ENCODE peak calls at places on chromosomes 16 and 17, in eight cellular contexts. X is tibial artery, S is cardiac muscle cell, O is RWPE2, L is SK-N-SH, D is vagina, Z is psoas muscle, Y is right atrium auricular region. A is an unnamed sample.

GRCh38 chr17:28878981-28879380 is 18.6 kb downstream of the FLOT2 start:
- DNase-seq in X (no peak), S (peak; percentile 52), O (no peak), L (peak; percentile 52), D (peak; percentile 82), Z (no peak), Y (no peak), A (no peak)

GRCh38 chr16:67530013-67530939 is 1.6 kb downstream of the RIPOR1 start:
- DNase-seq in X (peak; percentile 94), S (peak; percentile 85), O (no peak), L (peak; percentile 89), D (no peak), Z (peak; percentile 87), Y (peak; percentile 88), A (peak; percentile 92)

GRCh38 chr16:726438-727290 is at the start of the genes CCDC78 and HAGHL:
- DNase-seq in X (no peak), S (peak; percentile 56), O (no peak), L (peak; percentile 94), D (no peak), Z (no peak), Y (no peak), A (peak; percentile 88)

GRCh38 chr17:21278304-21279197 is 6.0 kb upstream of the MAP2K3 start:
- DNase-seq in X (peak; percentile 67), S (peak; percentile 74), O (no peak), L (no peak), D (no peak), Z (peak; percentile 81), Y (no peak), A (peak; percentile 61)

GRCh38 chr17:27402943-27403342 is 53.3 kb upstream of the KSR1 start:
- DNase-seq in X (no peak), S (no peak), O (no peak), L (no peak), D (no peak), Z (no peak), Y (no peak), A (no peak)

GRCh38 chr16:64542152-64542551 is 579.7 kb downstream of the CDH11 start:
- DNase-seq in X (no peak), S (no peak), O (no peak), L (no peak), D (no peak), Z (no peak), Y (no peak), A (no peak)

GRCh38 chr17:1590031-1590746 is 27.6 kb upstream of the PITPNA start:
- DNase-seq in X (peak; percentile 94), S (peak; percentile 83), O (no peak), L (no peak), D (no peak), Z (peak; percentile 95), Y (peak; percentile 95), A (peak; percentile 89)

GRCh38 chr17:27958708-27959381 is 65.7 kb upstream of the LYRM9 start:
- DNase-seq in X (no peak), S (no peak), O (no peak), L (no peak), D (no peak), Z (no peak), Y (no peak), A (no peak)

GRCh38 chr16:78768723-78769122 is 669.3 kb downstream of the WWOX start:
- DNase-seq in X (no peak), S (no peak), O (no peak), L (no peak), D (no peak), Z (no peak), Y (no peak), A (no peak)

GRCh38 chr17:51356084-51356410 is 95.7 kb downstream of the UTP18 start:
- DNase-seq in X (no peak), S (no peak), O (no peak), L (peak; percentile 39), D (no peak), Z (no peak), Y (no peak), A (no peak)

GRCh38 chr17:59558953-59559352 is 6.5 kb upstream of the DHX40 start:
- DNase-seq in X (no peak), S (peak; percentile 40), O (no peak), L (peak; percentile 42), D (no peak), Z (no peak), Y (no peak), A (no peak)

GRCh38 chr17:75695141-75695829 is 26.0 kb upstream of the ITGB4 start:
- DNase-seq in X (no peak), S (no peak), O (no peak), L (no peak), D (no peak), Z (no peak), Y (no peak), A (no peak)

GRCh38 chr17:42165751-42166150 is 11.0 kb upstream of the RAB5C start:
- DNase-seq in X (no peak), S (no peak), O (no peak), L (no peak), D (no peak), Z (no peak), Y (no peak), A (no peak)

GRCh38 chr16:4327782-4328579 is 12.1 kb downstream of the GLIS2 start:
- DNase-seq in X (peak; percentile 92), S (peak; percentile 85), O (peak; percentile 73), L (peak; percentile 95), D (no peak), Z (peak; percentile 88), Y (peak; percentile 89), A (peak; percentile 93)
- H3K4me1 ChIP-seq in X (peaks cover 72% of the 10 kb centered on the region), S (peaks cover 37% of the 10 kb centered on the region), O (peaks cover 15% of the 10 kb centered on the region), L (peaks cover 15% of the 10 kb centered on the region), D (peaks cover 65% of the 10 kb centered on the region), Z (peaks cover 21% of the 10 kb centered on the region), Y (peaks cover 75% of the 10 kb centered on the region), A (peaks cover 27% of the 10 kb centered on the region)

DNA sequence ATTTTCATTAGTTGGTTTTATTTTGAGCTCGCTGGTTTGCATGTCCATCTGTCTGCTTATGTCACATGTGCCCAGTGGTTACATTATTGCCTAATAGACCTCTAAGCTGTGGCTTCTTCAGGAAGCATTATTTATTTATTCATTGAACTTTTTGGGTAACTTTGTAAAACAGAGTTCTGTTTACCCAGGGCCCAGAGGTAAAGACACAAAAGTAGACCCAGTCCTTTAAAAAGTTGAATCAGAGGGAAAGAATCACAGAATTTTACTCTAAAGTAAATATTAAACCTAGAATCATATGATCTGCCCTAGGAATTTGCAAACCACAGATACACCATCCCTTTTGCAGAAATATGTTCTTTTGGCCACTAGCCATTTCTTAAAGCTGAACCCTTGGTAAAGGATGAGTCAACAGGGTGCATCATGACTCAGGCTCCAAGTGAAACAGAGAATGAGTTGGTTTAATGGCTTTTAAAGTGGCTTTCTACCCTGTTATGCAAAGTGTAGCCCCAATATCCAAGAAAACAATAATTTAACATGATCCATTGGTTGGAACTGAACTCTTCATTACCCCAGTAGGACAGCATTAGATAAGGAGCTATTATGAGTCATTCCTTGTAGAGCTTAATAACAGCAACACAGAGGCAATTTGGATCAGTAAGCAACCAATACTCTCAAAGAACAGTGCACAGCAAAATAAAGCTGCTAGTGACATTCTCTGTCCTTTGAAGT is 236.3 kb downstream of the KCNJ2 start:
- DNase-seq in X (no peak), S (peak; percentile 94), O (peak; percentile 52), L (no peak), D (no peak), Z (no peak), Y (no peak), A (no peak)
- H3K27ac ChIP-seq in X (no peak overlapping the region), S (no peak overlapping the region), O (peak overlapping the region; percentile 38), L (peak overlapping the region; percentile 59), D (no peak overlapping the region), Z (no peak overlapping the region), Y (no peak overlapping the region), A (no peak overlapping the region)

DNA sequence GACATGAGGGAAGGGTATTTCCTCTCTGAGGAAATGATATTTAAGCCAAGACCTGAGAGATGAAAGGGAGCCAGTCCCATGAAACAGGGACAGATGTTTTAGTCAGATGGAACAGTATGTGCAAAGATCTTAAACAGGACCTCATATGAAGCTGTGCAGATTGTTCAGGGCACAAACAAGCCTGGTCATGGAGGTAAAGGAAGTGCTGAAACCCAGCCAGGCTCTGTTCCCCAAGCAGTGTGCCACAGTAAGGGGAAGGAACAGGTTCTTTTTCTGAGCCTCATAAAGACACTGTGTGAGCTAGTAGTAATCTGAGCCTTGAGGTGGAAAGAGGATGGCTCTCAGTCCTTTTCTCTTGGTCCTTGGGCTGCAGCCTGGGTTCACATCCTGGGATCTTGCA is 159.9 kb downstream of the ANKFN1 start:
- DNase-seq in X (no peak), S (no peak), O (no peak), L (no peak), D (no peak), Z (no peak), Y (no peak), A (no peak)
- H3K4me1 ChIP-seq in X (no peaks in the 10 kb centered on the region), S (no peaks in the 10 kb centered on the region), O (peaks cover 8% of the 10 kb centered on the region), L (no peaks in the 10 kb centered on the region), D (no peaks in the 10 kb centered on the region), Z (no peaks in the 10 kb centered on the region), Y (no peaks in the 10 kb centered on the region), A (no peaks in the 10 kb centered on the region)

GRCh38 chr16:11094075-11094593 is 149.8 kb downstream of the CLEC16A start:
- DNase-seq in X (no peak), S (peak; percentile 68), O (no peak), L (no peak), D (no peak), Z (no peak), Y (no peak), A (no peak)
- H3K27ac ChIP-seq in X (no peak overlapping the region), S (peak overlapping the region; percentile 84), O (peak overlapping the region; percentile 10), L (no peak overlapping the region), D (peak overlapping the region; percentile 54), Z (no peak overlapping the region), Y (no peak overlapping the region), A (no peak overlapping the region)

A was measured in right cardiac atrium.